ENCODE peak calls at places on chromosomes 16 and 17, in four cellular contexts. H is ovary, I is pancreas, U is colonic mucosa. D is an unnamed sample. For H3K4me1 and H3K36me3, the result is how much of the 10 kb centered on the place peaks cover.

GRCh38 chr16:69326172-69326873 is 4.1 kb downstream of the PDF start:
- DNase-seq in H (no peak), I (peak), U (peak), D (no peak)

GRCh38 chr16:1763521-1764511 is 7.5 kb downstream of the NME3 start:
- DNase-seq in H (peak), I (no peak), U (no peak), D (no peak)

GRCh38 chr16:73086108-73086507 is 38.2 kb upstream of the ZFHX3 start:
- DNase-seq in H (no peak), I (no peak), U (no peak), D (no peak)

GRCh38 chr17:17888821-17889220 is 52.0 kb upstream of the SREBF1 start:
- DNase-seq in H (no peak), I (no peak), U (no peak), D (no peak)

GRCh38 chr16:84672276-84673202 is 24.2 kb downstream of the KLHL36 start:
- DNase-seq in H (peak), I (peak), U (peak), D (peak)

GRCh38 chr16:55703003-55704001 is 47.5 kb downstream of the SLC6A2 start:
- DNase-seq in H (no peak), I (no peak), U (peak), D (no peak)

GRCh38 chr17:81126281-81127132 is 38.8 kb upstream of the PVALEF start:
- DNase-seq in H (no peak), I (no peak), U (no peak), D (no peak)

GRCh38 chr17:42281571-42282096 is 5.4 kb upstream of the STAT5B start:
- DNase-seq in H (peak), I (peak), U (no peak), D (peak)

GRCh38 chr16:69718365-69718764 is 8.0 kb downstream of the NQO1 start:
- DNase-seq in H (no peak), I (no peak), U (no peak), D (no peak)

GRCh38 chr16:48503779-48504178 is 106.2 kb downstream of the N4BP1 start:
- DNase-seq in H (peak), I (peak), U (no peak), D (peak)

GRCh38 chr17:9472094-9472493 is 103.5 kb downstream of the STX8 start:
- DNase-seq in H (no peak), I (no peak), U (no peak), D (no peak)

GRCh38 chr16:12661656-12662172 is 142.0 kb downstream of the CPPED1 start:
- DNase-seq in H (no peak), I (no peak), U (peak), D (no peak)

GRCh38 chr17:50316016-50316587 is 29.8 kb upstream of the XYLT2 start:
- DNase-seq in H (no peak), I (no peak), U (no peak), D (no peak)

GRCh38 chr16:57834936-57835335 is 32.6 kb upstream of the KIFC3 start:
- DNase-seq in H (no peak), I (no peak), U (no peak), D (no peak)

GRCh38 chr16:10466313-10466712 is 80.5 kb downstream of the ATF7IP2 start:
- DNase-seq in H (no peak), I (no peak), U (no peak), D (no peak)

GRCh38 chr17:45719335-45720071 is 64.6 kb upstream of the CRHR1 start:
- DNase-seq in H (no peak), I (no peak), U (no peak), D (no peak)

GRCh38 chr16:49354991-49355390 is 18.6 kb upstream of the C16orf78 start:
- DNase-seq in H (no peak), I (no peak), U (no peak), D (no peak)

GRCh38 chr16:12763517-12763916 is 40.2 kb downstream of the CPPED1 start:
- DNase-seq in H (no peak), I (no peak), U (no peak), D (no peak)

GRCh38 chr17:38428150-38428642 is at the start of gene ARHGAP23:
- DNase-seq in H (peak), I (peak), U (peak), D (peak)

GRCh38 chr17:55897301-55897700 is 146.4 kb downstream of the PCTP start:
- DNase-seq in H (no peak), I (no peak), U (no peak), D (peak)

GRCh38 chr16:87062569-87063442 is 254.4 kb downstream of the C16orf95 start:
- DNase-seq in H (peak), I (peak), U (peak), D (peak)

GRCh38 chr17:70076831-70077230 is 1.8 kb downstream of the KCNJ16 start:
- DNase-seq in H (no peak), I (no peak), U (no peak), D (no peak)

GRCh38 chr16:46896314-46896968 is 12.3 kb downstream of the GPT2 start:
- DNase-seq in H (peak), I (no peak), U (no peak), D (no peak)

GRCh38 chr17:27296427-27296979 is 2.6 kb downstream of the WSB1 start:
- DNase-seq in H (no peak), I (no peak), U (no peak), D (no peak)

GRCh38 chr17:81302861-81303326 is 7.8 kb upstream of the SLC38A10 start:
- DNase-seq in H (no peak), I (no peak), U (no peak), D (no peak)

GRCh38 chr16:87092958-87093357 is 224.2 kb downstream of the C16orf95 start:
- DNase-seq in H (no peak), I (no peak), U (no peak), D (no peak)

GRCh38 chr16:74099530-74099929 is 197.1 kb upstream of the PSMD7 start:
- DNase-seq in H (no peak), I (no peak), U (no peak), D (no peak)

GRCh38 chr16:85002099-85002541 is 9.2 kb downstream of the ZDHHC7 start:
- DNase-seq in H (no peak), I (no peak), U (no peak), D (no peak)

GRCh38 chr16:58026705-58027340 is 1.3 kb downstream of the MMP15 start:
- DNase-seq in H (no peak), I (peak), U (peak), D (peak)

GRCh38 chr16:85015481-85016177 is 4.3 kb upstream of the ZDHHC7 start:
- DNase-seq in H (no peak), I (no peak), U (no peak), D (no peak)

GRCh38 chr17:81043725-81044427 is 8.9 kb downstream of the BAIAP2 start:
- DNase-seq in H (no peak), I (no peak), U (no peak), D (no peak)

GRCh38 chr16:19108409-19109287 is 5.1 kb upstream of the ITPRIPL2 start:
- DNase-seq in H (no peak), I (no peak), U (no peak), D (no peak)

GRCh38 chr16:72897707-72898106 is 150.2 kb downstream of the ZFHX3 start:
- DNase-seq in H (no peak), I (no peak), U (no peak), D (no peak)

GRCh38 chr17:76382803-76383644 is 1.4 kb upstream of the SPHK1 start:
- DNase-seq in H (peak), I (peak), U (peak), D (peak)

GRCh38 chr16:29148867-29149272 is 164.0 kb downstream of the LAT start:
- DNase-seq in H (peak), I (no peak), U (peak), D (peak)

GRCh38 chr17:45969726-45970125 is 29.3 kb upstream of the STH start:
- DNase-seq in H (no peak), I (no peak), U (no peak), D (no peak)

GRCh38 chr17:17781591-17782424 is 55.0 kb downstream of the SREBF1 start:
- DNase-seq in H (peak), I (peak), U (peak), D (peak)

GRCh38 chr17:28989028-28989427 is 16.8 kb downstream of the SEZ6 start:
- DNase-seq in H (no peak), I (no peak), U (no peak), D (no peak)

GRCh38 chr17:7495906-7496434 is 11.8 kb downstream of the POLR2A start:
- DNase-seq in H (no peak), I (no peak), U (no peak), D (no peak)

GRCh38 chr17:7490144-7490543 is 6.0 kb downstream of the POLR2A start:
- DNase-seq in H (no peak), I (peak), U (no peak), D (no peak)

GRCh38 chr17:7493941-7494340 is 9.8 kb downstream of the POLR2A start:
- DNase-seq in H (no peak), I (no peak), U (no peak), D (no peak)

GRCh38 chr17:7496470-7497227 is 12.5 kb downstream of the POLR2A start:
- DNase-seq in H (no peak), I (no peak), U (no peak), D (no peak)

GRCh38 chr17:7491583-7491982 is 7.4 kb downstream of the POLR2A start:
- DNase-seq in H (no peak), I (no peak), U (no peak), D (no peak)
- H3K4me1 ChIP-seq in H (under half), I (under half), U (under half), D (under half)

DNA sequence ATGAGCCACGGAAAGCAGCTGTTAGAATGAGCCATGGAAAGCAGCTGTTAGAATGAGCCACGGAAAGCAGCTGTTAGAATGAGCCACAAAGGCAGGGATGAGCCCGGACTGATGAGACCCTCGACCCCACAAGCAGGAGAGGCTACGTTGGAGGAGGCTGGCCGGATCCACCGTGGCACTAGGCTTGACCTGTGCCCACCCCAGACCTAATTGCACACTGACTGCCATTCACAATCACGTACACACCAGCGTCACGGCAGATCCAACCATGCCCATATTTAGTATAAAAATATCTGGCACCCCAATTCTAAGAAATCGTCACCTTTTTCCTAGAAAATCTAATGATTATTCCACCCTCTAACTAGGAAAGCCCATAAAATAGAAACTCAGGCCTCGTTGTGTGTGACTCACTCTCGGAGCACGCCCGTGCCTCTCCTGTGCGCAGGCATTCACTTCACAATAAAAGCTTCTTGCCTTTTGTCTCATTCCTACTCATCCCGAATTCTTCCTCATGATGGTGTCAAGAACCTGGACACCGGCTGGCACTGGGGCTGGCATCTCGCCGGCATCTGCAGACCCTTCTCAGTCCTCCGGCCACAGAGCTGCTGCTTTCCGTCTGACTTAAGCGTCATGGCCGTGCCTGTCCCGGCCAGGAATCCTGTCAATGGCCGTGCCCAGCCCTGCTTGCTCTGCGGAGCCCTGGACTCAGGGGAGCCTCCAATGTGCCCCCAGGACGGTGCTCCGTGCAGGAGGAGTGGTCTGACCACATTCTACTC is 5.5 kb upstream of the SECTM1 start:
- DNase-seq in H (peak), I (peak), U (peak), D (peak)
- H3K4me3 ChIP-seq in H (peak), I (no peak), U (peak), D (peak)

GRCh38 chr17:78802008-78802407 is 19.9 kb upstream of the CYTH1 start:
- DNase-seq in H (no peak), I (no peak), U (no peak), D (peak)
- H3K36me3 ChIP-seq in H (under half), I (under half), U (under half), D (under half)

GRCh38 chr16:81585785-81586184 is 141.2 kb downstream of the CMIP start:
- DNase-seq in H (no peak), I (no peak), U (no peak), D (peak)
- H3K4me1 ChIP-seq in H (under half), I (under half), U (under half), D (under half)

GRCh38 chr17:1713160-1713877 is 3.1 kb upstream of the TLCD2 start:
- DNase-seq in H (no peak), I (no peak), U (no peak), D (no peak)
- H3K4me3 ChIP-seq in H (no peak), I (no peak), U (peak), D (no peak)

GRCh38 chr16:89275284-89275584 is 57.7 kb downstream of the ZNF778 start:
- DNase-seq in H (no peak), I (no peak), U (no peak), D (no peak)
- H3K36me3 ChIP-seq in H (under half), I (under half), U (under half), D (under half)